ENCODE peak calls at places on chromosomes 12 and 14, in nine cellular contexts. Z is pons; O is NCI-H748 treated with DMSO at 0.1 percent for 48 hours; H is ELR; J is cardiac fibroblast; I is CD8-positive, alpha-beta memory T cell; S is lung; T is activated CD8-positive, alpha-beta memory T cell treated with anti-CD3 and anti-CD28 coated beads, Interleukin-2, amount 10 ng/mL, durations not matched to agents 7 days and 5 days; G is NCI-H1694 treated with DMSO at 0.1 percent for 48 hours. Q is an unnamed sample.

GRCh38 chr14:74281069-74281468 is 21.7 kb downstream of the ABCD4 start:
- DNase-seq in Z (peak; percentile 85), O (no peak), H (no peak), J (no peak), I (no peak), S (no peak), T (no peak), G (no peak), Q (no peak)

GRCh38 chr14:64187331-64187730 is 106.8 kb downstream of the ESR2 start:
- DNase-seq in Z (no peak), O (no peak), H (no peak), J (no peak), I (no peak), S (no peak), T (no peak), G (no peak), Q (no peak)

GRCh38 chr14:62696261-62696968 is 348.8 kb downstream of the KCNH5 start:
- DNase-seq in Z (peak; percentile 8), O (no peak), H (no peak), J (no peak), I (no peak), S (no peak), T (no peak), G (no peak), Q (no peak)

GRCh38 chr12:104602426-104602825 is 145.7 kb downstream of the CHST11 start:
- DNase-seq in Z (no peak), O (no peak), H (peak; percentile 30), J (peak; percentile 8), I (no peak), S (no peak), T (no peak), G (no peak), Q (no peak)

GRCh38 chr12:8562310-8562709 is 21.6 kb upstream of the CLEC4E start:
- DNase-seq in Z (no peak), O (no peak), H (no peak), J (no peak), I (no peak), S (no peak), T (no peak), G (no peak), Q (no peak)

GRCh38 chr14:100584056-100585031 is 2.9 kb downstream of the BEGAIN start:
- DNase-seq in Z (no peak), O (no peak), H (no peak), J (no peak), I (no peak), S (no peak), T (no peak), G (no peak), Q (no peak)

GRCh38 chr14:79910086-79910485 is 301.2 kb downstream of the DIO2 start:
- DNase-seq in Z (no peak), O (no peak), H (no peak), J (no peak), I (no peak), S (no peak), T (no peak), G (no peak), Q (no peak)

GRCh38 chr12:79549531-79550271 is 141.1 kb downstream of the PAWR start:
- DNase-seq in Z (no peak), O (no peak), H (no peak), J (peak; percentile 35), I (no peak), S (no peak), T (no peak), G (no peak), Q (no peak)

GRCh38 chr12:1907652-1908611 is 10.5 kb downstream of the CACNA2D4 start:
- DNase-seq in Z (no peak), O (no peak), H (peak; percentile 39), J (peak; percentile 12), I (peak; percentile 19), S (peak; percentile 27), T (peak; percentile 44), G (no peak), Q (no peak)

Q was measured in cortex of kidney.